ENCODE peak calls at places on chromosomes 12 and 14, in four cellular contexts. One of them, this sample, is unnamed.

GRCh38 chr12:74747305-74747704 is 209.7 kb downstream of the ATXN7L3B start:
- DNase-seq in NCI-H1417 treated with DMSO at 0.1 percent for 48 hours: no peak
- DNase-seq in HTR-8/SVneo: no peak
- DNase-seq in Calu3: peak
- DNase-seq in this sample: no peak

GRCh38 chr14:87678624-87679023 is 314.4 kb downstream of the GALC start:
- DNase-seq in NCI-H1417 treated with DMSO at 0.1 percent for 48 hours: no peak
- DNase-seq in HTR-8/SVneo: no peak
- DNase-seq in Calu3: no peak
- DNase-seq in this sample: no peak

GRCh38 chr12:106086696-106087095 is 52.1 kb downstream of the NUAK1 start:
- DNase-seq in NCI-H1417 treated with DMSO at 0.1 percent for 48 hours: no peak
- DNase-seq in HTR-8/SVneo: no peak
- DNase-seq in Calu3: no peak
- DNase-seq in this sample: no peak

GRCh38 chr14:56211124-56211523 is 92.9 kb downstream of the PELI2 start:
- DNase-seq in Calu3: no peak
- DNase-seq in NCI-H1417 treated with DMSO at 0.1 percent for 48 hours: no peak
- DNase-seq in HTR-8/SVneo: no peak
- DNase-seq in this sample: no peak

GRCh38 chr14:37594238-37594915 is 672 bp downstream of the FOXA1 start:
- DNase-seq in HTR-8/SVneo: peak
- DNase-seq in NCI-H1417 treated with DMSO at 0.1 percent for 48 hours: peak
- DNase-seq in Calu3: peak
- DNase-seq in this sample: peak

GRCh38 chr12:31369712-31370521 is 44.0 kb upstream of the SINHCAF start:
- DNase-seq in HTR-8/SVneo: no peak
- DNase-seq in Calu3: no peak
- DNase-seq in NCI-H1417 treated with DMSO at 0.1 percent for 48 hours: no peak
- DNase-seq in this sample: peak

GRCh38 chr12:107167756-107168155 is 74.4 kb upstream of the CRY1 start:
- DNase-seq in HTR-8/SVneo: no peak
- DNase-seq in NCI-H1417 treated with DMSO at 0.1 percent for 48 hours: no peak
- DNase-seq in Calu3: no peak
- DNase-seq in this sample: no peak

GRCh38 chr12:75641031-75641780 is 129.8 kb upstream of the KRR1 start:
- DNase-seq in HTR-8/SVneo: peak
- DNase-seq in Calu3: peak
- DNase-seq in NCI-H1417 treated with DMSO at 0.1 percent for 48 hours: no peak
- DNase-seq in this sample: no peak

GRCh38 chr14:64841121-64841611 is 38.5 kb downstream of the SPTB start:
- DNase-seq in HTR-8/SVneo: peak
- DNase-seq in Calu3: peak
- DNase-seq in NCI-H1417 treated with DMSO at 0.1 percent for 48 hours: no peak
- DNase-seq in this sample: no peak

GRCh38 chr14:22978873-22979671 is 3.3 kb downstream of the AJUBA start:
- DNase-seq in HTR-8/SVneo: no peak
- DNase-seq in Calu3: no peak
- DNase-seq in NCI-H1417 treated with DMSO at 0.1 percent for 48 hours: no peak
- DNase-seq in this sample: no peak

GRCh38 chr12:109767991-109768900 is 54.6 kb downstream of the FAM222A start:
- DNase-seq in HTR-8/SVneo: no peak
- DNase-seq in NCI-H1417 treated with DMSO at 0.1 percent for 48 hours: no peak
- DNase-seq in Calu3: no peak
- DNase-seq in this sample: no peak

GRCh38 chr12:52659395-52659794 is 7.4 kb upstream of the KRT2 start:
- DNase-seq in HTR-8/SVneo: no peak
- DNase-seq in Calu3: no peak
- DNase-seq in NCI-H1417 treated with DMSO at 0.1 percent for 48 hours: no peak
- DNase-seq in this sample: no peak

GRCh38 chr14:24032727-24033418 is 18.9 kb upstream of the CARMIL3 start:
- DNase-seq in NCI-H1417 treated with DMSO at 0.1 percent for 48 hours: no peak
- DNase-seq in HTR-8/SVneo: no peak
- DNase-seq in Calu3: peak
- DNase-seq in this sample: no peak

This sample was measured in NCI-H187.